ENCODE peak calls at places on chromosome 22, in six cellular contexts. B, V, J, M, R and K are unnamed samples.

GRCh38 chr22:27885977-27886842 is 32.8 kb downstream of the PITPNB start:
- DNase-seq in B (peak; percentile 40), J (no peak), R (no peak), V (peak; percentile 98), M (no peak), K (no peak)

GRCh38 chr22:49627217-49628181 is 200.2 kb downstream of the BRD1 start:
- DNase-seq in V (no peak), M (no peak), B (no peak), R (no peak), J (no peak), K (no peak)

GRCh38 chr22:17786435-17787158 is 12.3 kb upstream of the BID start:
- DNase-seq in M (peak; percentile 85), J (peak; percentile 76), B (peak; percentile 34), V (no peak), R (peak; percentile 71), K (no peak)

GRCh38 chr22:27100789-27101188 is 443.4 kb downstream of the MIAT start:
- DNase-seq in V (peak; percentile 45), J (no peak), M (no peak), R (no peak), B (no peak), K (no peak)

GRCh38 chr22:20430641-20431519 is 6.7 kb downstream of the SCARF2 start:
- DNase-seq in J (peak; percentile 56), M (peak; percentile 36), B (no peak), R (no peak), V (no peak), K (peak; percentile 87)

GRCh38 chr22:43566561-43567332 is 154.9 kb downstream of the MPPED1 start:
- DNase-seq in M (no peak), R (no peak), B (no peak), J (no peak), V (no peak), K (no peak)

GRCh38 chr22:50085211-50085999 is at the start of gene MLC1:
- DNase-seq in J (no peak), B (no peak), M (no peak), V (peak; percentile 25), R (no peak), K (no peak)

GRCh38 chr22:17272511-17272991 is 53.3 kb upstream of the ADA2 start:
- DNase-seq in J (no peak), V (no peak), R (no peak), M (no peak), B (no peak), K (no peak)

GRCh38 chr22:35430897-35431322 is 31.0 kb downstream of the MCM5 start:
- DNase-seq in B (peak; percentile 80), V (peak; percentile 96), R (peak; percentile 90), M (peak; percentile 89), J (peak; percentile 80), K (peak; percentile 84)

GRCh38 chr22:17336061-17336460 is 33.2 kb upstream of the CECR2 start:
- DNase-seq in B (no peak), M (no peak), R (no peak), V (no peak), J (no peak), K (no peak)

GRCh38 chr22:35098921-35099320 is 33.0 kb downstream of the ISX start:
- DNase-seq in M (no peak), J (no peak), B (no peak), V (no peak), R (no peak), K (no peak)

GRCh38 chr22:45502215-45503070 is at the start of gene FBLN1:
- DNase-seq in R (peak; percentile 59), B (no peak), J (no peak), V (no peak), M (peak; percentile 65), K (no peak)

GRCh38 chr22:36724836-36725235 is 21.3 kb upstream of the CACNG2 start:
- DNase-seq in J (no peak), M (no peak), R (no peak), V (no peak), B (no peak), K (no peak)

GRCh38 chr22:30947163-30947820 is 21.3 kb downstream of the MORC2 start:
- DNase-seq in M (peak; percentile 31), R (peak; percentile 81), J (peak; percentile 69), B (peak; percentile 49), V (no peak), K (no peak)

GRCh38 chr22:36562261-36562835 is 33.4 kb upstream of the EIF3D start:
- DNase-seq in B (no peak), J (no peak), R (peak; percentile 68), M (no peak), V (peak; percentile 43), K (no peak)

DNA sequence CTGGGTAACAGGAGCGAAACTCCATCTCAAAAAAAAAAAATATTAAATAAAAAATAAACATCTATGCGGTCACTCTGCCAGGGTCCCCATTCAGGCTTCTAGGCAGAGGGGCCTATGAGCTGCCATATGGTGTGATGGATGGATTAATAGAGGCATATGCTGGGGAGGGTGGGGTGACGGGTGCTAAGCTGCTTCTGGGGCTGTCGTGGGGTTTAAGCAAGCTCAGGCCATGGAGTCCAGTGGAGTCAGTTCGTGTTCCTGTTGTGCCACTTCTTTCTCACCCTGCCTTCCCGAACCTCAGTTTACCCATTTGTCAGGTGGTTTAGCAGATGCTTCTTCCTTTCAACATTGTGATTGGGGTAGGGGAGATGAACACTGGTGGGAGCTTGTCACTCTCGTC is 9.0 kb upstream of the GRAMD4 start:
- DNase-seq in B (no peak), R (no peak), J (no peak), M (no peak), V (no peak), K (no peak)
- H3K27ac ChIP-seq in B (no peak overlapping the region), R (no peak overlapping the region), J (no peak overlapping the region), M (no peak overlapping the region), V (no peak overlapping the region), K (no peak overlapping the region)

GRCh38 chr22:38075961-38076360 is 8.0 kb downstream of the SLC16A8 start:
- DNase-seq in J (no peak), B (no peak), V (no peak), M (no peak), R (no peak), K (peak; percentile 43)

GRCh38 chr22:38075105-38075825 is 8.7 kb downstream of the SLC16A8 start:
- DNase-seq in B (no peak), V (no peak), J (no peak), M (no peak), R (no peak), K (peak; percentile 54)

GRCh38 chr22:38077595-38077994 is 6.4 kb downstream of the SLC16A8 start:
- DNase-seq in R (no peak), B (no peak), J (no peak), V (no peak), M (no peak), K (peak; percentile 54)

GRCh38 chr22:38078046-38078840 is 5.7 kb downstream of the SLC16A8 start:
- DNase-seq in M (no peak), R (no peak), V (no peak), J (no peak), B (no peak), K (no peak)

DNA sequence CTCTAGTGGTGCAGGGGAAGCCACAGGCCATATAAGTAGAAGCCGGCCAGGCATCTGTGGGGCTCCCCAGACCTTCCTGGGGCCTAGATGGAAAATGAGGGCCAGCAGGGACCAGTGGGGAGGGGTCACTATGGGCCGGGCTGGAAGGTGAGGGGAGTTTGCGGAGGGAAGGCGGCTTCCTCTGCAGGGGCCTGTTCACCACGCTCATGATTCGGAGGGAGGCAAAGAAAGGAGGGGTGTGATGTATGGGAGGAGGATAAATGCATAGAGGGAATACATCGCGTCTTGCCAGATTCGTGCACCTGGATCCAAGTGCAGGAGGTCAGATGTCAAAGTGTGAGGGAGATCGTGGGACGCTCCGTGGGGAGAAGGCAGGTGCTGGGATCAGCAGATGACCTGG is 6.9 kb downstream of the SLC16A8 start:
- DNase-seq in B (no peak), J (no peak), M (no peak), V (no peak), R (no peak), K (no peak)
- H3K4me1 ChIP-seq in B (peaks cover 26% of the 10 kb centered on the region), J (no peaks in the 10 kb centered on the region), M (peaks cover 14% of the 10 kb centered on the region), V (no peaks in the 10 kb centered on the region), R (peaks cover 2% of the 10 kb centered on the region), K (peaks cover 8% of the 10 kb centered on the region)

GRCh38 chr22:42340150-42340549 is 69.7 kb upstream of the TCF20 start:
- DNase-seq in J (no peak), M (no peak), V (no peak), B (no peak), R (no peak), K (no peak)
- H3K27ac ChIP-seq in J (no peak overlapping the region), M (no peak overlapping the region), V (no peak overlapping the region), B (no peak overlapping the region), R (no peak overlapping the region), K (no peak overlapping the region)

DNA sequence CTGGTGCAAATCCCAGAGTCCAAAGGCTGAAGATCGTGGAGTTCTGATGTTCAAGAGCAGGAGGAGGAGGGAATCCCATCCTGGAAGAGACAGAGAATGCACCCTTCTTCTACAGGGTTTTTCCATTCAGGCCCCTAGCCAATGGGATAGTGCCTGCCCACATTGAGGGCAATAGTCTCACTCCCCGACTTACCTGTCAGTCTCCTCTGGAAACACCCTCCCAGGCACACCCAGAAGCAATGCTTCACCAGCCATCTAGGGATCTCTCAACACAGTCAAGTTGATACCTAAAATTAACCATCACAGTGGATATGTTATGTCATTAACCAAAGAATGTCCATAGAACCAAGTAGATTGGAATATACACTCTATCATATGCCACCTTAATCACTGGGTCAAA is 72.9 kb downstream of the FAM83F start:
- DNase-seq in B (no peak), J (no peak), M (no peak), R (no peak), V (no peak), K (no peak)
- H3K4me1 ChIP-seq in B (peaks cover 35% of the 10 kb centered on the region), J (no peaks in the 10 kb centered on the region), M (peaks cover 69% of the 10 kb centered on the region), R (peaks cover 3% of the 10 kb centered on the region), V (no peaks in the 10 kb centered on the region), K (no peaks in the 10 kb centered on the region)